ENCODE peak calls at places on chromosomes 3 and 15, in nine cellular contexts. K is activated CD4-positive, alpha-beta T cell treated with anti-CD3 and anti-CD28 coated beads, Interleukin-2, amount 50 U/mL, for 24 hours; Z is OCI-M1; Y is GM19239; J is activated naive CD4-positive, alpha-beta T cell treated with anti-CD3 and anti-CD28 coated beads, Interleukin-2, amount 50 U/mL, for 72 hours; X is amniotic stem cell; A is activated T-helper 1 cell treated with anti-CD3 and anti-CD28 coated beads, Interleukin-2, amount 50 U/mL, for 16 hours; T is activated T-helper 9 cell treated with anti-CD3 and anti-CD28 coated beads, Interleukin-2, amount 50 U/mL, for 16 hours; E is Kasumi-1. I is an unnamed sample.

GRCh38 chr3:32969656-32970055 is 18.2 kb downstream of the CCR4 start:
- DNase-seq in K (no peak), Z (no peak), Y (no peak), J (no peak), X (no peak), A (no peak), T (no peak), E (no peak), I (no peak)

GRCh38 chr3:14431556-14431927 is 29.1 kb downstream of the SLC6A6 start:
- DNase-seq in K (no peak), Z (peak; percentile 88), Y (no peak), J (no peak), X (no peak), A (no peak), T (no peak), E (no peak), I (peak; percentile 57)

GRCh38 chr3:127104586-127104985 is 88.3 kb upstream of the PRR23E start:
- DNase-seq in K (no peak), Z (no peak), Y (no peak), J (no peak), X (no peak), A (no peak), T (no peak), E (no peak), I (no peak)

GRCh38 chr3:191003742-191004141 is 141.2 kb upstream of the GMNC start:
- DNase-seq in K (no peak), Z (no peak), Y (no peak), J (no peak), X (no peak), A (no peak), T (no peak), E (no peak), I (no peak)

GRCh38 chr15:35545825-35546580 is at the start of gene DPH6:
- DNase-seq in K (peak; percentile 83), Z (peak; percentile 87), Y (peak; percentile 52), J (peak; percentile 87), X (peak; percentile 73), A (peak; percentile 72), T (peak; percentile 73), E (peak; percentile 33), I (peak; percentile 57)

GRCh38 chr3:7382293-7383033 is 521.5 kb downstream of the GRM7 start:
- DNase-seq in K (no peak), Z (no peak), Y (no peak), J (no peak), X (no peak), A (no peak), T (no peak), E (no peak), I (no peak)

GRCh38 chr15:71572452-71573053 is 237.8 kb upstream of the NR2E3 start:
- DNase-seq in K (no peak), Z (no peak), Y (no peak), J (no peak), X (no peak), A (no peak), T (no peak), E (no peak), I (no peak)

GRCh38 chr3:126476976-126477330 is 1.3 kb upstream of the ZXDC start:
- DNase-seq in K (no peak), Z (no peak), Y (no peak), J (no peak), X (no peak), A (no peak), T (no peak), E (no peak), I (no peak)

GRCh38 chr15:65857718-65858402 is 11.4 kb upstream of the RAB11A start:
- DNase-seq in K (no peak), Z (peak; percentile 13), Y (no peak), J (no peak), X (no peak), A (no peak), T (no peak), E (no peak), I (no peak)

GRCh38 chr3:108590443-108590842 is 921 bp downstream of the DZIP3 start:
- DNase-seq in K (no peak), Z (peak; percentile 23), Y (no peak), J (no peak), X (no peak), A (no peak), T (no peak), E (peak; percentile 5), I (no peak)

GRCh38 chr15:38883987-38884386 is 319.4 kb upstream of the RASGRP1 start:
- DNase-seq in K (no peak), Z (no peak), Y (no peak), J (no peak), X (no peak), A (no peak), T (no peak), E (no peak), I (no peak)

GRCh38 chr15:27254801-27255200 is 283.8 kb downstream of the GABRG3 start:
- DNase-seq in K (no peak), Z (no peak), Y (no peak), J (no peak), X (no peak), A (no peak), T (no peak), E (no peak), I (no peak)

GRCh38 chr3:102141913-102142210 is 292.5 kb downstream of the NFKBIZ start:
- DNase-seq in K (no peak), Z (no peak), Y (no peak), J (no peak), X (no peak), A (no peak), T (no peak), E (no peak), I (no peak)

GRCh38 chr3:105278688-105279087 is 88.0 kb upstream of the ALCAM start:
- DNase-seq in K (no peak), Z (no peak), Y (no peak), J (no peak), X (no peak), A (no peak), T (no peak), E (no peak), I (no peak)

GRCh38 chr3:99419111-99419510 is 219.3 kb upstream of the COL8A1 start:
- DNase-seq in K (no peak), Z (no peak), Y (no peak), J (no peak), X (no peak), A (no peak), T (no peak), E (no peak), I (no peak)